ENCODE peak calls at places on chromosomes 13 and 19, in six cellular contexts. S, A, B, D, J and F are unnamed samples.

GRCh38 chr19:6271721-6272410 is 7.9 kb downstream of the MLLT1 start:
- DNase-seq in J (no peak), B (peak; percentile 86), S (no peak), A (no peak), D (no peak), F (no peak)

GRCh38 chr13:78136966-78137365 is 218.3 kb upstream of the EDNRB start:
- DNase-seq in S (no peak), D (no peak), A (no peak), B (no peak), J (no peak), F (no peak)

GRCh38 chr13:79393564-79394249 is 12.3 kb downstream of the RBM26 start:
- DNase-seq in D (peak; percentile 12), A (no peak), J (peak; percentile 81), B (no peak), S (peak; percentile 45), F (no peak)

GRCh38 chr19:3916033-3916432 is 16.8 kb upstream of the NMRK2 start:
- DNase-seq in J (no peak), S (no peak), A (no peak), B (no peak), D (no peak), F (no peak)

GRCh38 chr19:13212759-13213330 is 62.6 kb downstream of the IER2 start:
- DNase-seq in S (peak; percentile 38), A (peak; percentile 35), J (peak; percentile 86), B (peak; percentile 27), D (peak; percentile 62), F (peak; percentile 70)

GRCh38 chr19:35587326-35587725 is 1.4 kb downstream of the PMIS2 start:
- DNase-seq in S (peak; percentile 4), D (no peak), J (no peak), A (no peak), B (no peak), F (no peak)

GRCh38 chr19:46404039-46404883 is 9.1 kb downstream of the CCDC8 start:
- DNase-seq in S (no peak), A (no peak), D (peak; percentile 73), B (peak; percentile 48), J (no peak), F (no peak)

GRCh38 chr19:2081873-2082810 is 14.0 kb downstream of the MOB3A start:
- DNase-seq in D (no peak), A (no peak), S (no peak), B (no peak), J (peak; percentile 74), F (peak; percentile 69)

GRCh38 chr19:48249502-48250014 is 6.2 kb downstream of the CARD8 start:
- DNase-seq in S (no peak), A (no peak), B (peak; percentile 69), J (peak; percentile 93), D (no peak), F (peak; percentile 44)

GRCh38 chr13:93847162-93847561 is 620.6 kb downstream of the GPC6 start:
- DNase-seq in S (peak; percentile 77), A (no peak), B (no peak), D (no peak), J (peak; percentile 11), F (no peak)

GRCh38 chr19:4913996-4914735 is 4.9 kb downstream of the UHRF1 start:
- DNase-seq in B (no peak), A (no peak), D (no peak), S (no peak), J (no peak), F (no peak)

GRCh38 chr13:24180743-24181384 is 20.3 kb downstream of the SPATA13 start:
- DNase-seq in S (peak; percentile 45), A (no peak), J (no peak), B (no peak), D (no peak), F (no peak)

GRCh38 chr19:13095934-13096890 is 6.4 kb downstream of the LYL1 start:
- DNase-seq in J (no peak), B (no peak), D (peak; percentile 71), A (no peak), S (no peak), F (no peak)

GRCh38 chr19:9498183-9498902 is at the start of gene ZNF560:
- DNase-seq in A (no peak), J (no peak), S (peak; percentile 20), B (no peak), D (no peak), F (no peak)

GRCh38 chr19:30362156-30362754 is 9.9 kb upstream of the ZNF536 start:
- DNase-seq in B (no peak), D (no peak), S (no peak), A (no peak), J (no peak), F (no peak)

GRCh38 chr19:54336893-54337857 is 1.8 kb downstream of the LILRA4 start:
- DNase-seq in B (no peak), J (no peak), S (no peak), D (no peak), A (no peak), F (no peak)

GRCh38 chr19:57465680-57466381 is 8.9 kb upstream of the VN1R1 start:
- DNase-seq in B (no peak), J (peak; percentile 62), D (no peak), A (no peak), S (no peak), F (peak; percentile 25)

GRCh38 chr13:113637262-113638160 is 20.5 kb downstream of the ATP4B start:
- DNase-seq in S (no peak), B (peak; percentile 2), D (no peak), A (no peak), J (no peak), F (no peak)

GRCh38 chr19:13883665-13884064 is 6.7 kb downstream of the NANOS3 start:
- DNase-seq in S (no peak), J (no peak), D (no peak), B (no peak), A (no peak), F (no peak)

GRCh38 chr19:54430306-54431254 is 15.3 kb downstream of the TTYH1 start:
- DNase-seq in A (no peak), S (peak; percentile 25), B (peak; percentile 56), J (no peak), D (peak; percentile 91), F (peak; percentile 77)

GRCh38 chr13:49527123-49527522 is 31.4 kb downstream of the PHF11 start:
- DNase-seq in S (no peak), J (no peak), D (no peak), A (no peak), B (peak; percentile 27), F (no peak)

GRCh38 chr13:28704282-28704681 is 14.5 kb downstream of the SLC46A3 start:
- DNase-seq in S (no peak), D (no peak), A (no peak), B (no peak), J (no peak), F (no peak)

GRCh38 chr19:7908078-7908699 is 4.5 kb downstream of the MAP2K7 start:
- DNase-seq in A (no peak), D (no peak), B (no peak), S (no peak), J (no peak), F (no peak)

GRCh38 chr19:48726573-48726972 is 7.0 kb upstream of the MAMSTR start:
- DNase-seq in A (no peak), S (no peak), B (no peak), D (no peak), J (peak; percentile 37), F (no peak)

GRCh38 chr13:110820311-110820710 is 94.6 kb downstream of the ANKRD10 start:
- DNase-seq in B (no peak), S (no peak), A (no peak), J (no peak), D (no peak), F (no peak)

GRCh38 chr19:12603714-12604113 is 6.9 kb downstream of the ZNF490 start:
- DNase-seq in B (no peak), D (no peak), A (no peak), J (peak; percentile 82), S (no peak), F (peak; percentile 82)

GRCh38 chr19:339262-339887 is 5.2 kb downstream of the MIER2 start:
- DNase-seq in S (peak; percentile 75), D (no peak), B (no peak), J (no peak), A (no peak), F (no peak)

DNA sequence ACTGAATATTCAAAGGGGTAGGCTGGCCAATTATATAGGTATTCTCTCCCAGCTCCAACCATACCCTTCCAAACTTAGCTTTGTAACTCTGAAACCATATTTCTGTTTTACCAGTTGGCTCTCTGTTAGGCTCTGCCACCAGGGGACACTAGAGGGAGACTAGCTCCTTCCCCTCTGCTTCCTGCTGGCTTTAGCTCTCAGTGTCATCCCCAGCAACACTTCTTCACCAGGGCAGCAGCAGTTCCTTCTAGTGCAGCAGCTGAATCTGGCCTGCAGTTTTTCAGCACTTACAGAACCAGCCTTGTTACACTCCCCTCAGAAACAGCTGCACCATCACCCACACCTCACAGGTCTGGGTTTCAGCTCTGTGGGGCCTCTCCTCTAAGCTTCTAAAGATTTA is 51.0 kb upstream of the DOCK9 start:
- DNase-seq in D (no peak), B (no peak), S (no peak), A (no peak), J (peak; percentile 37), F (peak; percentile 23)
- TF ChIP-seq CTCF in D (no peak), B (no peak), S (peak; percentile 56), A (no peak), J (peak; percentile 57), F (no peak)

GRCh38 chr19:40523322-40524047 is 53.2 kb upstream of the SHKBP1 start:
- DNase-seq in A (no peak), B (no peak), J (peak; percentile 67), D (peak; percentile 72), S (peak; percentile 25), F (peak; percentile 74)

GRCh38 chr19:40524655-40525054 is 52.0 kb upstream of the SHKBP1 start:
- DNase-seq in B (no peak), J (no peak), S (no peak), D (no peak), A (no peak), F (no peak)

GRCh38 chr19:40524133-40524549 is 52.5 kb upstream of the SHKBP1 start:
- DNase-seq in D (no peak), J (no peak), S (no peak), B (no peak), A (no peak), F (no peak)

GRCh38 chr19:40519352-40520322 is 52.8 kb downstream of the SPTBN4 start:
- DNase-seq in S (peak; percentile 10), A (no peak), J (no peak), D (peak; percentile 46), B (no peak), F (no peak)

GRCh38 chr19:40521276-40521675 is 54.5 kb downstream of the SPTBN4 start:
- DNase-seq in J (peak; percentile 21), S (no peak), A (no peak), B (no peak), D (no peak), F (no peak)
- TF ChIP-seq CTCF in J (peak; percentile 12), S (peak; percentile 64), A (no peak), B (no peak), D (no peak), F (peak; percentile 6)

GRCh38 chr13:60260440-60260839 is 96.7 kb upstream of the DIAPH3 start:
- DNase-seq in B (no peak), A (no peak), D (no peak), J (no peak), S (no peak), F (no peak)
- TF ChIP-seq CTCF in B (no peak), A (no peak), D (no peak), J (no peak), S (peak; percentile 25), F (no peak)

DNA sequence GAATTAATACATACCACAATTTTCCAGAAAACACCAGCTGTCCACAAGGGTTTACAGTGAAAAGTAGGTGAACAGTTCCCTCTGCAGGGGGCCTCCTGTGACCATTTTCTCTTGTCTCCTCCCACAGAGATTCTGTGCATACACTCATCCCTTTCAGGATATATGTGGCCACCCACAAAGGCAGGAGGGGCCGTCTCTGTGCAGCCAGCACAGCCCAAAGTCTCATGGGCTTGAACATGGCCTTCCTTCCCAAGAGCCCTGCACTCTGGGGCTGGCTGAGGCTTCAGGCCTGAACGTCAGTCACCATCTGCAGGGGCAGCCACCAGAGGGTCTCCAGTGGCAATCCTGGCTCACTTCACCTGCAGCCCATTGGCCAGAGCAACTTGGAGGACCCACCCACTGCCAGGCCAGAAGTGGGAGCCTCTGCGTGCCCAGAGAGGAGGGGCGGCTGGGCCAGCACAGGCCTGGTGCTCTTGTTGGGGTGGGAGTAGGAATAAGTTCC is 25.2 kb downstream of the TMEM161A start:
- DNase-seq in D (peak; percentile 49), J (peak; percentile 34), B (no peak), A (no peak), S (peak; percentile 56), F (peak; percentile 54)
- TF ChIP-seq CTCF in D (no peak), J (no peak), B (no peak), A (no peak), S (no peak), F (no peak)